ENCODE peak calls at places on chromosomes 4 and X, in nine cellular contexts. One of them, this sample, is unnamed.

GRCh38 chrX:115560211-115560977 is 580 bp upstream of the PLS3 start:
- DNase-seq in AG10803: no peak
- DNase-seq in activated T-helper 1 cell treated with anti-CD3 and anti-CD28 coated beads, Interleukin-12 subunit alpha, Interleukin-12 subunit beta, Interleukin-2, Interleukin-4 antibody, amounts not matched to agents 30 ng/mL and 10 ng/mL and 1 ng/mL, durations not matched to agents 14 hours and 24 hours and 36 hours: no peak
- DNase-seq in left lung: no peak
- DNase-seq in naive thymus-derived CD4-positive, alpha-beta T cell: no peak
- DNase-seq in midbrain: no peak
- DNase-seq in AG08396: peak; percentile 14
- DNase-seq in endothelial cell: no peak
- DNase-seq in activated CD4-positive, alpha-beta T cell treated with anti-CD3 and anti-CD28 coated beads, Interleukin-2, amount 10 ng/mL, durations not matched to agents 7 days and 5 days: no peak
- DNase-seq in this sample: no peak

GRCh38 chr4:132865458-132865857 is 283.6 kb upstream of the PCDH10 start:
- DNase-seq in AG10803: no peak
- DNase-seq in activated T-helper 1 cell treated with anti-CD3 and anti-CD28 coated beads, Interleukin-12 subunit alpha, Interleukin-12 subunit beta, Interleukin-2, Interleukin-4 antibody, amounts not matched to agents 30 ng/mL and 10 ng/mL and 1 ng/mL, durations not matched to agents 14 hours and 24 hours and 36 hours: no peak
- DNase-seq in left lung: no peak
- DNase-seq in naive thymus-derived CD4-positive, alpha-beta T cell: no peak
- DNase-seq in midbrain: no peak
- DNase-seq in AG08396: no peak
- DNase-seq in endothelial cell: no peak
- DNase-seq in activated CD4-positive, alpha-beta T cell treated with anti-CD3 and anti-CD28 coated beads, Interleukin-2, amount 10 ng/mL, durations not matched to agents 7 days and 5 days: no peak
- DNase-seq in this sample: no peak

GRCh38 chrX:115311666-115312065 is 22.2 kb downstream of the LUZP4 start:
- DNase-seq in AG10803: no peak
- DNase-seq in activated T-helper 1 cell treated with anti-CD3 and anti-CD28 coated beads, Interleukin-12 subunit alpha, Interleukin-12 subunit beta, Interleukin-2, Interleukin-4 antibody, amounts not matched to agents 30 ng/mL and 10 ng/mL and 1 ng/mL, durations not matched to agents 14 hours and 24 hours and 36 hours: no peak
- DNase-seq in left lung: no peak
- DNase-seq in naive thymus-derived CD4-positive, alpha-beta T cell: no peak
- DNase-seq in midbrain: peak; percentile 0
- DNase-seq in AG08396: no peak
- DNase-seq in endothelial cell: peak; percentile 51
- DNase-seq in activated CD4-positive, alpha-beta T cell treated with anti-CD3 and anti-CD28 coated beads, Interleukin-2, amount 10 ng/mL, durations not matched to agents 7 days and 5 days: no peak
- DNase-seq in this sample: no peak

GRCh38 chrX:115226929-115227328 is 7.0 kb downstream of the LRCH2 start:
- DNase-seq in AG10803: peak; percentile 7
- DNase-seq in activated T-helper 1 cell treated with anti-CD3 and anti-CD28 coated beads, Interleukin-12 subunit alpha, Interleukin-12 subunit beta, Interleukin-2, Interleukin-4 antibody, amounts not matched to agents 30 ng/mL and 10 ng/mL and 1 ng/mL, durations not matched to agents 14 hours and 24 hours and 36 hours: no peak
- DNase-seq in left lung: no peak
- DNase-seq in naive thymus-derived CD4-positive, alpha-beta T cell: no peak
- DNase-seq in midbrain: no peak
- DNase-seq in AG08396: no peak
- DNase-seq in endothelial cell: peak; percentile 2
- DNase-seq in activated CD4-positive, alpha-beta T cell treated with anti-CD3 and anti-CD28 coated beads, Interleukin-2, amount 10 ng/mL, durations not matched to agents 7 days and 5 days: no peak
- DNase-seq in this sample: no peak

GRCh38 chrX:123736333-123736921 is 3.6 kb upstream of the THOC2 start:
- DNase-seq in AG10803: peak; percentile 61
- DNase-seq in activated T-helper 1 cell treated with anti-CD3 and anti-CD28 coated beads, Interleukin-12 subunit alpha, Interleukin-12 subunit beta, Interleukin-2, Interleukin-4 antibody, amounts not matched to agents 30 ng/mL and 10 ng/mL and 1 ng/mL, durations not matched to agents 14 hours and 24 hours and 36 hours: no peak
- DNase-seq in left lung: no peak
- DNase-seq in naive thymus-derived CD4-positive, alpha-beta T cell: no peak
- DNase-seq in midbrain: no peak
- DNase-seq in AG08396: peak; percentile 34
- DNase-seq in endothelial cell: no peak
- DNase-seq in activated CD4-positive, alpha-beta T cell treated with anti-CD3 and anti-CD28 coated beads, Interleukin-2, amount 10 ng/mL, durations not matched to agents 7 days and 5 days: no peak
- DNase-seq in this sample: no peak

GRCh38 chr4:153261922-153262321 is 57.7 kb downstream of the TRIM2 start:
- DNase-seq in AG10803: peak; percentile 52
- DNase-seq in activated T-helper 1 cell treated with anti-CD3 and anti-CD28 coated beads, Interleukin-12 subunit alpha, Interleukin-12 subunit beta, Interleukin-2, Interleukin-4 antibody, amounts not matched to agents 30 ng/mL and 10 ng/mL and 1 ng/mL, durations not matched to agents 14 hours and 24 hours and 36 hours: no peak
- DNase-seq in left lung: no peak
- DNase-seq in naive thymus-derived CD4-positive, alpha-beta T cell: no peak
- DNase-seq in midbrain: no peak
- DNase-seq in AG08396: no peak
- DNase-seq in endothelial cell: no peak
- DNase-seq in activated CD4-positive, alpha-beta T cell treated with anti-CD3 and anti-CD28 coated beads, Interleukin-2, amount 10 ng/mL, durations not matched to agents 7 days and 5 days: no peak
- DNase-seq in this sample: no peak

GRCh38 chr4:9969526-9970398 is 51.5 kb downstream of the SLC2A9 start:
- DNase-seq in AG10803: no peak
- DNase-seq in activated T-helper 1 cell treated with anti-CD3 and anti-CD28 coated beads, Interleukin-12 subunit alpha, Interleukin-12 subunit beta, Interleukin-2, Interleukin-4 antibody, amounts not matched to agents 30 ng/mL and 10 ng/mL and 1 ng/mL, durations not matched to agents 14 hours and 24 hours and 36 hours: no peak
- DNase-seq in left lung: no peak
- DNase-seq in naive thymus-derived CD4-positive, alpha-beta T cell: no peak
- DNase-seq in midbrain: no peak
- DNase-seq in AG08396: no peak
- DNase-seq in endothelial cell: no peak
- DNase-seq in activated CD4-positive, alpha-beta T cell treated with anti-CD3 and anti-CD28 coated beads, Interleukin-2, amount 10 ng/mL, durations not matched to agents 7 days and 5 days: peak; percentile 9
- DNase-seq in this sample: no peak

GRCh38 chr4:78065514-78066192 is 8.5 kb downstream of the FRAS1 start:
- DNase-seq in AG10803: no peak
- DNase-seq in activated T-helper 1 cell treated with anti-CD3 and anti-CD28 coated beads, Interleukin-12 subunit alpha, Interleukin-12 subunit beta, Interleukin-2, Interleukin-4 antibody, amounts not matched to agents 30 ng/mL and 10 ng/mL and 1 ng/mL, durations not matched to agents 14 hours and 24 hours and 36 hours: no peak
- DNase-seq in left lung: no peak
- DNase-seq in naive thymus-derived CD4-positive, alpha-beta T cell: no peak
- DNase-seq in midbrain: no peak
- DNase-seq in AG08396: no peak
- DNase-seq in endothelial cell: no peak
- DNase-seq in activated CD4-positive, alpha-beta T cell treated with anti-CD3 and anti-CD28 coated beads, Interleukin-2, amount 10 ng/mL, durations not matched to agents 7 days and 5 days: no peak
- DNase-seq in this sample: no peak

GRCh38 chr4:80423553-80424224 is 88.2 kb downstream of the CFAP299 start:
- DNase-seq in AG10803: peak; percentile 34
- DNase-seq in activated T-helper 1 cell treated with anti-CD3 and anti-CD28 coated beads, Interleukin-12 subunit alpha, Interleukin-12 subunit beta, Interleukin-2, Interleukin-4 antibody, amounts not matched to agents 30 ng/mL and 10 ng/mL and 1 ng/mL, durations not matched to agents 14 hours and 24 hours and 36 hours: no peak
- DNase-seq in left lung: no peak
- DNase-seq in naive thymus-derived CD4-positive, alpha-beta T cell: no peak
- DNase-seq in midbrain: no peak
- DNase-seq in AG08396: no peak
- DNase-seq in endothelial cell: no peak
- DNase-seq in activated CD4-positive, alpha-beta T cell treated with anti-CD3 and anti-CD28 coated beads, Interleukin-2, amount 10 ng/mL, durations not matched to agents 7 days and 5 days: no peak
- DNase-seq in this sample: no peak

GRCh38 chr4:79650794-79651431 is 242.9 kb upstream of the GK2 start:
- DNase-seq in AG10803: peak; percentile 49
- DNase-seq in activated T-helper 1 cell treated with anti-CD3 and anti-CD28 coated beads, Interleukin-12 subunit alpha, Interleukin-12 subunit beta, Interleukin-2, Interleukin-4 antibody, amounts not matched to agents 30 ng/mL and 10 ng/mL and 1 ng/mL, durations not matched to agents 14 hours and 24 hours and 36 hours: no peak
- DNase-seq in left lung: no peak
- DNase-seq in naive thymus-derived CD4-positive, alpha-beta T cell: no peak
- DNase-seq in midbrain: no peak
- DNase-seq in AG08396: no peak
- DNase-seq in endothelial cell: no peak
- DNase-seq in activated CD4-positive, alpha-beta T cell treated with anti-CD3 and anti-CD28 coated beads, Interleukin-2, amount 10 ng/mL, durations not matched to agents 7 days and 5 days: no peak
- DNase-seq in this sample: no peak

This sample was measured in stimulated activated naive CD4-positive, alpha-beta T cell.